ENCODE peak calls at places on chromosomes 13 and 19, in five cellular contexts. A is spleen, X is mammary epithelial cell, Z is WTC11, H is ovary. M is an unnamed sample.

GRCh38 chr13:36105726-36106125 is 25.5 kb downstream of the DCLK1 start:
- DNase-seq in A (no peak), X (no peak), Z (no peak), H (no peak), M (no peak)

GRCh38 chr19:56608274-56608964 is 13.3 kb downstream of the ZNF71 start:
- DNase-seq in A (no peak), X (no peak), Z (no peak), H (no peak), M (no peak)

GRCh38 chr19:1069009-1069779 is 2.2 kb downstream of the ARHGAP45 start:
- DNase-seq in A (peak; percentile 97), X (no peak), Z (no peak), H (no peak), M (no peak)

GRCh38 chr19:4606921-4607678 is 32.2 kb upstream of the TNFAIP8L1 start:
- DNase-seq in A (peak; percentile 73), X (no peak), Z (peak; percentile 53), H (no peak), M (no peak)

GRCh38 chr19:57688011-57688763 is 6.4 kb downstream of the ZNF551 start:
- DNase-seq in A (no peak), X (peak; percentile 20), Z (no peak), H (no peak), M (no peak)

GRCh38 chr13:47628666-47629065 is 372.4 kb downstream of the SUCLA2 start:
- DNase-seq in A (no peak), X (peak; percentile 74), Z (no peak), H (no peak), M (no peak)

GRCh38 chr13:98368019-98368418 is 190.9 kb upstream of the RNF113B start:
- DNase-seq in A (no peak), X (no peak), Z (no peak), H (no peak), M (no peak)

GRCh38 chr19:42151735-42152134 is 19.5 kb upstream of the POU2F2 start:
- DNase-seq in A (no peak), X (no peak), Z (no peak), H (no peak), M (no peak)

GRCh38 chr19:56508282-56508778 is 675 bp downstream of the ZNF471 start:
- DNase-seq in A (no peak), X (no peak), Z (no peak), H (no peak), M (no peak)

GRCh38 chr19:39740395-39740794 is 2.6 kb upstream of the CLC start:
- DNase-seq in A (no peak), X (no peak), Z (no peak), H (no peak), M (no peak)

GRCh38 chr13:59774511-59774911 is 389.2 kb downstream of the DIAPH3 start:
- DNase-seq in A (no peak), X (peak; percentile 54), Z (no peak), H (no peak), M (no peak)

GRCh38 chr13:59776924-59777690 is 386.6 kb downstream of the DIAPH3 start:
- DNase-seq in A (no peak), X (peak; percentile 80), Z (no peak), H (no peak), M (no peak)

GRCh38 chr13:59770451-59770850 is 393.3 kb downstream of the DIAPH3 start:
- DNase-seq in A (no peak), X (peak; percentile 36), Z (no peak), H (no peak), M (no peak)

GRCh38 chr13:59766236-59766635 is 397.5 kb downstream of the DIAPH3 start:
- DNase-seq in A (no peak), X (no peak), Z (no peak), H (no peak), M (no peak)

GRCh38 chr13:59771272-59771671 is 392.5 kb downstream of the DIAPH3 start:
- DNase-seq in A (no peak), X (no peak), Z (no peak), H (no peak), M (no peak)
- TF ChIP-seq CTCF in A (no peak), X (peak; percentile 69), Z (no peak), H (no peak), M (peak; percentile 74)

GRCh38 chr19:6736169-6736916 is 1.0 kb downstream of the GPR108 start:
- DNase-seq in A (peak; percentile 93), X (peak; percentile 92), Z (peak; percentile 65), H (peak; percentile 84), M (peak; percentile 92)

GRCh38 chr19:6736917-6737283 is 480 bp downstream of the GPR108 start:
- DNase-seq in A (peak; percentile 77), X (no peak), Z (no peak), H (no peak), M (no peak)

GRCh38 chr19:6737873-6738725 is 719 bp upstream of the GPR108 start:
- DNase-seq in A (peak; percentile 92), X (peak; percentile 74), Z (peak; percentile 68), H (peak; percentile 99), M (no peak)

GRCh38 chr19:6738726-6739389 is 622 bp upstream of the TRIP10 start:
- DNase-seq in A (peak; percentile 90), X (peak; percentile 44), Z (peak; percentile 62), H (peak; percentile 72), M (no peak)

DNA sequence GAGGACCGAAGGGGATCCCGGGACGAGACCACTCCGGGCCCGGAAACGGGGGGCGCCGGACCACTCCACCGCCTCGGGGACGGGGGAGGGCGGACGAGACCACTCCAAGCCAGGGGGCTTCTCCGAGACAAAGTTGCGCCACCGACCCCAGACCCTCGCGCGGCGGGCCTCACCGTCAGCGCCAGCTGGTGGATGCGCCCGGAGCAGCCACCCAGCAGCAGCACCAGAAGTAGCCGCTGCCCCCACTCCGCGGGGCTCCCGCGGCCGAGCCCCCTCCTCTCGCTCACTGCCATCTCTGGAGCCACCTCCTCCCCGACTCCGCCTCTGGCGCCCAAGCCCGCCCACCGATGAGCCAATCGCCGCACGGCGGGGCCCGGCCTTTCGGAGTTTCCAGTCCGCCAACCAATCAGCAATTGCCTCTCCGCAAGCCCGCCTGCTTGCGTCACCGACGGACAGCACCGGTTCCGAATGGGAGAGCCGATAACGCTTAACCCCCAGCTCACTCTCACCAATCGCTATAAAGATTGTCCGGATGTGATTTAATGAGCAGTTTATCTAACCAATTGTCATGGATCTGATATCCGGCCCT is at the start of gene GPR108:
- DNase-seq in A (peak; percentile 100), X (peak; percentile 100), Z (peak; percentile 100), H (peak; percentile 100), M (peak; percentile 100)
- TF ChIP-seq CTCF in A (no peak), X (no peak), Z (no peak), H (peak; percentile 13), M (no peak)

GRCh38 chr13:23087884-23088283 is 92.9 kb upstream of the SGCG start:
- DNase-seq in A (no peak), X (no peak), Z (peak; percentile 62), H (no peak), M (no peak)
- TF ChIP-seq CTCF in A (no peak), X (no peak), Z (no peak), H (no peak), M (peak; percentile 31)

GRCh38 chr13:66994097-66994496 is 236.0 kb downstream of the PCDH9 start:
- DNase-seq in A (peak; percentile 75), X (peak; percentile 66), Z (peak; percentile 83), H (peak; percentile 16), M (peak; percentile 85)
- TF ChIP-seq CTCF in A (no peak), X (peak; percentile 77), Z (peak; percentile 66), H (no peak), M (peak; percentile 53)

M was measured in osteocyte.